ENCODE peak calls at places on chromosomes 11 and 22, in eight cellular contexts. C, D, N, J, O, T, P and G are unnamed samples.

GRCh38 chr11:94396282-94396681 is 4.9 kb downstream of the GPR83 start:
- DNase-seq in J (no peak), P (no peak), O (no peak), D (no peak), C (no peak), N (no peak), T (no peak), G (no peak)

GRCh38 chr11:66328036-66328306 is 8.3 kb downstream of the RIN1 start:
- DNase-seq in D (no peak), C (no peak), P (no peak), N (no peak), T (no peak), O (no peak), J (no peak), G (no peak)

GRCh38 chr11:66846671-66847091 is 3.4 kb downstream of the RCE1 start:
- DNase-seq in O (no peak), N (no peak), T (no peak), C (peak), J (no peak), D (no peak), P (no peak), G (no peak)

GRCh38 chr11:132351050-132351449 is 980.6 kb downstream of the NTM start:
- DNase-seq in O (no peak), P (no peak), C (no peak), N (no peak), D (no peak), T (no peak), J (no peak), G (no peak)

GRCh38 chr11:66607126-66607834 is 9.2 kb upstream of the RBM14 start:
- DNase-seq in C (peak), T (peak), P (no peak), J (no peak), D (peak), O (peak), N (no peak), G (peak)

GRCh38 chr11:31786996-31787685 is 24.0 kb downstream of the PAX6 start:
- DNase-seq in O (no peak), N (no peak), D (no peak), P (no peak), J (no peak), T (no peak), C (no peak), G (no peak)

GRCh38 chr11:83818349-83818748 is 532.2 kb upstream of the CCDC90B start:
- DNase-seq in P (no peak), O (peak), D (no peak), N (no peak), C (peak), T (no peak), J (no peak), G (no peak)

GRCh38 chr22:19098157-19098556 is 24.1 kb downstream of the DGCR2 start:
- DNase-seq in D (no peak), J (no peak), C (no peak), T (no peak), P (no peak), N (no peak), O (peak), G (no peak)

GRCh38 chr11:74311352-74311926 is at the start of gene P4HA3:
- DNase-seq in D (no peak), T (peak), O (peak), N (peak), J (peak), P (no peak), C (peak), G (no peak)

GRCh38 chr11:69518081-69518950 is 36.9 kb downstream of the LINC01488 start:
- DNase-seq in D (peak), C (peak), O (peak), T (no peak), P (no peak), J (no peak), N (no peak), G (no peak)

GRCh38 chr22:46660604-46661201 is 40.5 kb downstream of the GRAMD4 start:
- DNase-seq in P (no peak), C (no peak), O (no peak), D (no peak), J (no peak), T (peak), N (peak), G (no peak)

GRCh38 chr11:17504330-17505107 is 27.9 kb upstream of the ABCC8 start:
- DNase-seq in J (peak), P (peak), T (peak), N (peak), C (peak), D (peak), O (peak), G (peak)

GRCh38 chr11:15845261-15845660 is 511.1 kb downstream of the SOX6 start:
- DNase-seq in D (no peak), P (no peak), T (no peak), N (no peak), J (no peak), O (no peak), C (no peak), G (no peak)

GRCh38 chr11:57432714-57433163 is 5.8 kb upstream of the SLC43A3 start:
- DNase-seq in J (no peak), O (peak), N (no peak), T (no peak), D (peak), C (peak), P (no peak), G (no peak)

GRCh38 chr11:114074546-114075342 is 15.2 kb downstream of the ZBTB16 start:
- DNase-seq in J (no peak), N (no peak), D (no peak), O (no peak), C (no peak), T (no peak), P (no peak), G (no peak)
- TF ChIP-seq CTCF in J (no peak), N (no peak), D (no peak), O (no peak), C (no peak), T (no peak), P (no peak), G (no peak)

GRCh38 chr11:112650568-112650967 is 310.7 kb upstream of the NCAM1 start:
- DNase-seq in T (no peak), O (no peak), C (no peak), N (no peak), D (no peak), J (no peak), P (no peak), G (no peak)
- TF ChIP-seq CTCF in T (no peak), O (no peak), C (no peak), N (no peak), D (no peak), J (no peak), P (no peak), G (no peak)

GRCh38 chr11:35454362-35454761 is 35.0 kb upstream of the SLC1A2 start:
- DNase-seq in J (no peak), T (no peak), N (no peak), O (no peak), P (no peak), C (no peak), D (no peak), G (no peak)
- TF ChIP-seq CTCF in J (no peak), T (no peak), N (no peak), O (no peak), P (no peak), C (no peak), D (no peak), G (no peak)

GRCh38 chr11:61294717-61295595 is at the start of gene VWCE:
- DNase-seq in N (peak), J (peak), C (peak), O (peak), P (peak), T (peak), D (no peak), G (no peak)
- TF ChIP-seq CTCF in N (peak), J (peak), C (peak), O (peak), P (no peak), T (no peak), D (peak), G (peak)

GRCh38 chr11:100980156-100980555 is 149.5 kb downstream of the PGR start:
- DNase-seq in P (no peak), T (no peak), O (peak), C (peak), D (no peak), N (no peak), J (no peak), G (no peak)
- TF ChIP-seq CTCF in P (no peak), T (no peak), O (peak), C (peak), D (peak), N (no peak), J (peak), G (peak)